ENCODE peak calls at places on chromosomes 3 and 15, in five cellular contexts. R is A549, T is endothelial cell of umbilical vein, U is K562, Q is HepG2. H is an unnamed sample.
A peak's percentile ranks its signal among the peaks of the same experiment; 100 is the strongest.

GRCh38 chr3:81043660-81044199 is 717.7 kb downstream of the GBE1 start:
- DNase-seq in T (no peak), R (no peak), U (no peak), Q (no peak), H (no peak)

GRCh38 chr3:156812521-156813335 is 13.4 kb upstream of the LEKR1 start:
- DNase-seq in U (peak; percentile 43), R (peak; percentile 96), Q (peak; percentile 82), T (peak; percentile 50), H (peak; percentile 76)

GRCh38 chr15:48072941-48073340 is 47.8 kb upstream of the SLC24A5 start:
- DNase-seq in T (no peak), R (no peak), U (no peak), Q (no peak), H (no peak)

GRCh38 chr3:18964640-18965039 is 183.7 kb upstream of the KCNH8 start:
- DNase-seq in T (no peak), Q (no peak), U (no peak), R (no peak), H (no peak)

GRCh38 chr3:149411583-149411982 is 34.1 kb upstream of the TM4SF1 start:
- DNase-seq in U (no peak), R (no peak), T (peak; percentile 6), Q (no peak), H (no peak)

GRCh38 chr15:25708391-25708790 is 154.7 kb downstream of the ATP10A start:
- DNase-seq in U (no peak), Q (no peak), T (no peak), R (no peak), H (no peak)

GRCh38 chr15:69719527-69719926 is 266.9 kb downstream of the RPLP1 start:
- DNase-seq in U (no peak), Q (no peak), T (no peak), R (no peak), H (peak; percentile 90)

GRCh38 chr3:119035014-119035346 is 334 bp upstream of the IGSF11 start:
- DNase-seq in T (no peak), Q (no peak), R (no peak), U (peak; percentile 73), H (no peak)

GRCh38 chr3:152496286-152496685 is 227.6 kb downstream of the MBNL1 start:
- DNase-seq in U (no peak), T (peak; percentile 9), R (no peak), Q (no peak), H (no peak)

GRCh38 chr3:114714237-114714636 is 420.4 kb downstream of the TIGIT start:
- DNase-seq in R (no peak), U (no peak), Q (no peak), T (peak; percentile 11), H (no peak)

GRCh38 chr15:59140422-59141226 is 35.7 kb downstream of the CCNB2 start:
- DNase-seq in U (peak; percentile 29), T (no peak), R (no peak), Q (no peak), H (no peak)

GRCh38 chr3:107431048-107431297 is 53.7 kb downstream of the CCDC54 start:
- DNase-seq in U (no peak), Q (no peak), T (peak; percentile 27), R (peak; percentile 46), H (peak; percentile 42)

DNA sequence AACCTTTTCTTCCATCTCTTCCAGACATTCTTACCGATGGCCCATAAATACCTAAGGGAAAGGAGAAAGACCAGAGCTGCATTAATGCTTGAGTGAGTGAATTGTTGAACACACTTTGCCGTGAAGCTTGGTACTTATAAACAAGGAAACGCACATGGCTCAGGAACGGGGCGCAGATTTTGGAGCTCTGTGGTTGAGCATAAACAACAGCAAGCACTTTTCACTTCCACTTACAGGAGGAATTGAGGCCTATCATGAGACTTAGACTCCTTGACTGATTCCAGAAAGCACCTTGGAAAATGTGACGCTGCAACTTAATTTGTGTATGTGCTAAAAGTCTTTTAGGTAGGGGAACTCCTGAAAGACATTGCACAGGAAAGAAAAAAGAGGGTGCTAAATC is 197.5 kb upstream of the FEZF2 start:
- DNase-seq in T (no peak), U (no peak), Q (no peak), R (no peak), H (no peak)
- H3K4me3 ChIP-seq in T (no peak overlapping the region), U (no peak overlapping the region), Q (no peak overlapping the region), R (no peak overlapping the region), H (no peak overlapping the region)

GRCh38 chr15:61426466-61426865 is 197.4 kb upstream of the RORA start:
- DNase-seq in Q (no peak), U (no peak), T (no peak), R (no peak), H (no peak)
- TF ChIP-seq MYC in Q (no peak), U (no peak), T (no peak), R (no peak), H (no peak)

GRCh38 chr3:48563382-48563918 is at the start of gene UCN2:
- DNase-seq in T (no peak), R (no peak), Q (no peak), U (no peak), H (peak; percentile 82)

GRCh38 chr3:48560648-48561018 is 2.9 kb downstream of the UCN2 start:
- DNase-seq in T (no peak), U (no peak), Q (no peak), R (no peak), H (peak; percentile 75)

GRCh38 chr3:48564022-48564421 is 441 bp upstream of the UCN2 start:
- DNase-seq in R (peak; percentile 52), T (peak; percentile 61), Q (peak; percentile 58), U (no peak), H (peak; percentile 96)

GRCh38 chr3:48561045-48561736 is 2.4 kb downstream of the UCN2 start:
- DNase-seq in U (peak; percentile 81), T (peak; percentile 26), Q (peak; percentile 71), R (no peak), H (peak; percentile 86)

GRCh38 chr3:48562367-48563095 is 1.1 kb downstream of the UCN2 start:
- DNase-seq in Q (no peak), T (no peak), R (no peak), U (no peak), H (no peak)
- H3K4me3 ChIP-seq in Q (no peak overlapping the region), T (no peak overlapping the region), R (no peak overlapping the region), U (no peak overlapping the region), H (peak overlapping the region; percentile 53)

GRCh38 chr15:43143203-43143941 is 10.0 kb downstream of the TMEM62 start:
- DNase-seq in U (no peak), T (no peak), Q (no peak), R (no peak), H (no peak)
- TF ChIP-seq MYC in U (no peak), T (no peak), Q (no peak), R (no peak), H (no peak)

GRCh38 chr3:16978921-16979271 is 94.1 kb downstream of the PLCL2 start:
- DNase-seq in Q (no peak), R (no peak), T (no peak), U (no peak), H (no peak)
- H3K4me3 ChIP-seq in Q (no peak overlapping the region), R (no peak overlapping the region), T (no peak overlapping the region), U (no peak overlapping the region), H (no peak overlapping the region)

GRCh38 chr3:124322966-124323365 is 331.0 kb upstream of the ROPN1 start:
- DNase-seq in R (no peak), T (no peak), Q (no peak), U (no peak), H (no peak)
- TF ChIP-seq MYC in R (no peak), T (no peak), Q (no peak), U (no peak), H (no peak)

DNA sequence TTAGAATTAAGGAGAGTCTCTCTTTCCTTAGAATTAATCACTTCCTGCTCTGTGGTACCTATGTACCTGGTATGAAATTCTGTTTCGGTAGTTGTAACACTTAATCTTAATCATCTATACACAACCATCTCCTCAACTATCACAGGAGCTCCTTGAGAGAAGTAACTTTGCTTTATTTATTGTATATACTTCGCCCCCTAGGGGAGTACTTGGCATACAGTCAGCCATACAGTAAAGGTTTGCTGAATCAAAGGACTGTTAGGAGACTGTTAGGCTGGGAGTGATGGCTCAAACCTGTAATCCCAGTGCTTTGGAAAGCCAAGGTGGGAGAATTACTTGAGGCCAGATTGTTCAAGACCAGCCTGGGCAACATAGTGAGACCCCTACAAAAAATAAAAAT is 44.7 kb downstream of the RORA start:
- DNase-seq in Q (no peak), T (no peak), U (no peak), R (no peak), H (no peak)
- H3K4me3 ChIP-seq in Q (no peak overlapping the region), T (no peak overlapping the region), U (no peak overlapping the region), R (no peak overlapping the region), H (no peak overlapping the region)

GRCh38 chr15:66651913-66652642 is 50.0 kb upstream of the SMAD6 start:
- DNase-seq in Q (peak; percentile 48), T (no peak), U (no peak), R (no peak), H (no peak)

GRCh38 chr15:66651198-66651597 is 50.8 kb upstream of the SMAD6 start:
- DNase-seq in R (no peak), Q (no peak), U (no peak), T (no peak), H (no peak)

GRCh38 chr15:66649235-66649984 is 52.6 kb upstream of the SMAD6 start:
- DNase-seq in U (no peak), R (no peak), Q (no peak), T (no peak), H (no peak)

GRCh38 chr15:66648588-66648987 is 53.4 kb upstream of the SMAD6 start:
- DNase-seq in Q (no peak), U (no peak), R (no peak), T (no peak), H (no peak)

GRCh38 chr15:66650433-66650832 is 51.6 kb upstream of the SMAD6 start:
- DNase-seq in Q (peak; percentile 16), R (peak; percentile 27), U (peak; percentile 62), T (peak; percentile 87), H (no peak)
- TF ChIP-seq MYC in Q (no peak), R (no peak), U (no peak), T (no peak), H (no peak)

H was measured in NB4.